ENCODE peak calls at places on chromosomes 12 and 14, in six cellular contexts. P is A673; I is fibroblast of the aortic adventitia; G is CD4-positive, CD25-positive, alpha-beta regulatory T cell; U is adrenal gland; H is tibial nerve. S is an unnamed sample.

GRCh38 chr12:15956413-15957185 is 45.5 kb downstream of the DERA start:
- DNase-seq in G (no peak), U (no peak), H (no peak), P (no peak), I (no peak), S (no peak)

GRCh38 chr14:88322505-88323085 is 474 bp downstream of the KCNK10 start:
- DNase-seq in G (no peak), U (no peak), H (no peak), I (peak), P (no peak), S (no peak)

GRCh38 chr14:28773176-28773575 is 6.6 kb downstream of the FOXG1 start:
- DNase-seq in P (no peak), G (no peak), U (no peak), H (no peak), I (no peak), S (no peak)

GRCh38 chr14:53509845-53510244 is 356.7 kb upstream of the DDHD1 start:
- DNase-seq in H (peak), I (peak), P (no peak), U (no peak), G (no peak), S (no peak)

GRCh38 chr12:58087428-58088117 is 146.2 kb downstream of the ATP23 start:
- DNase-seq in I (no peak), G (no peak), P (no peak), H (no peak), U (no peak), S (no peak)

GRCh38 chr12:662541-663292 is 528 bp downstream of the NINJ2 start:
- DNase-seq in U (no peak), P (no peak), G (no peak), H (no peak), I (peak), S (no peak)

GRCh38 chr14:71089974-71090373 is 182.7 kb downstream of the PCNX1 start:
- DNase-seq in P (no peak), H (no peak), G (no peak), U (no peak), I (peak), S (no peak)

GRCh38 chr14:96698846-96699543 is 98.2 kb upstream of the VRK1 start:
- DNase-seq in H (no peak), U (no peak), G (peak), I (no peak), P (no peak), S (no peak)

GRCh38 chr14:72503696-72504368 is 390.1 kb downstream of the DPF3 start:
- DNase-seq in I (peak), U (no peak), P (no peak), H (no peak), G (no peak), S (no peak)

GRCh38 chr14:20799955-20800544 is 2.6 kb downstream of the RNASE1 start:
- DNase-seq in G (no peak), I (no peak), P (no peak), H (peak), U (peak), S (no peak)

GRCh38 chr12:56688846-56689113 is 696 bp upstream of the PTGES3 start:
- DNase-seq in U (no peak), H (no peak), I (no peak), G (no peak), P (no peak), S (no peak)

GRCh38 chr12:57771271-57771872 is 533 bp downstream of the METTL1 start:
- DNase-seq in G (no peak), U (peak), P (peak), H (peak), I (peak), S (peak)

GRCh38 chr12:79023784-79024183 is 159.2 kb downstream of the SYT1 start:
- DNase-seq in P (no peak), I (peak), U (no peak), G (no peak), H (no peak), S (no peak)

GRCh38 chr14:61260939-61261776 is 20.0 kb downstream of the TMEM30B start:
- DNase-seq in G (no peak), P (no peak), I (peak), H (no peak), U (no peak), S (no peak)

GRCh38 chr12:41437578-41437977 is 249.5 kb downstream of the PDZRN4 start:
- DNase-seq in U (no peak), P (peak), I (no peak), G (no peak), H (no peak), S (no peak)

GRCh38 chr12:27785882-27786570 is 6.0 kb upstream of the MANSC4 start:
- DNase-seq in I (peak), P (peak), G (no peak), U (no peak), H (no peak), S (no peak)

GRCh38 chr12:14993537-14994266 is 20.9 kb downstream of the PDE6H start:
- DNase-seq in I (peak), H (no peak), U (no peak), P (no peak), G (no peak), S (no peak)

GRCh38 chr12:18443768-18444437 is 182.6 kb downstream of the PIK3C2G start:
- DNase-seq in I (peak), G (no peak), P (no peak), H (no peak), U (no peak), S (no peak)

GRCh38 chr12:62006076-62006732 is 254.0 kb upstream of the USP15 start:
- DNase-seq in G (peak), P (peak), H (peak), I (peak), U (no peak), S (no peak)

GRCh38 chr12:70154960-70155589 is 88.2 kb upstream of the CNOT2 start:
- DNase-seq in G (no peak), U (no peak), I (no peak), H (no peak), P (peak), S (no peak)

GRCh38 chr12:92597997-92598396 is 104.8 kb upstream of the PLEKHG7 start:
- DNase-seq in U (no peak), G (no peak), H (no peak), P (no peak), I (peak), S (no peak)

GRCh38 chr12:3273409-3273853 is 196.3 kb downstream of the TSPAN9 start:
- DNase-seq in U (no peak), I (no peak), G (no peak), H (no peak), P (no peak), S (no peak)

GRCh38 chr12:9742665-9743064 is 9.8 kb upstream of the CLECL1 start:
- DNase-seq in H (no peak), U (no peak), G (peak), I (no peak), P (no peak), S (no peak)

GRCh38 chr12:9735601-9736000 is 2.7 kb upstream of the CLECL1 start:
- DNase-seq in I (no peak), H (no peak), U (no peak), G (no peak), P (no peak), S (no peak)

GRCh38 chr12:9736931-9737705 is 4.2 kb upstream of the CLECL1 start:
- DNase-seq in G (no peak), H (no peak), U (no peak), I (no peak), P (no peak), S (no peak)

GRCh38 chr12:9741726-9742125 is 8.8 kb upstream of the CLECL1 start:
- DNase-seq in P (no peak), I (no peak), G (peak), H (no peak), U (no peak), S (no peak)

GRCh38 chr12:9740109-9740750 is 7.3 kb upstream of the CLECL1 start:
- DNase-seq in I (no peak), P (no peak), U (no peak), G (no peak), H (no peak), S (no peak)
- H3K4me3 ChIP-seq in I (no peak), P (no peak), U (no peak), G (peak), H (no peak), S (no peak)

GRCh38 chr12:63845726-63846125 is 1.2 kb downstream of the SRGAP1 start:
- DNase-seq in G (no peak), H (no peak), I (peak), P (no peak), U (no peak), S (no peak)
- H3K4me3 ChIP-seq in G (no peak), H (peak), I (peak), P (peak), U (no peak), S (no peak)

GRCh38 chr14:74127634-74128033 is 42.9 kb downstream of the LIN52 start:
- DNase-seq in U (no peak), G (no peak), H (no peak), P (no peak), I (no peak), S (no peak)

DNA sequence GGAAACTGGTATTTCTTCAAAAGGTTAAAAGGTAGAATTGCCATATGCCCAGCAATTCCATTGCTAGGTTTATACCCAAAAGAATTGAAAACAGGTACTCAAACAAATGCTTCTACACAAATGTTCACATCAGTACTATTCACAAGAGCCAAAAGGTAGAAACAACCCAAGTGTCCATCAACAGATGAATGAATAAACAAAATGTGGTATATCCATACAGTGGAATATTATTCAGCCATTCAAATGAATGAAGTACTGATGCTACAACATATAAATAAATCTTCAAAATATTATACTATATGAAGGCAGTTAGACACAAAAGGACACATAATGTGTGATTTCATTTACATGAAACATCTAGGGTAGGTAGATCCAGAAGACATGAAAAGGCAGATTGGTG is 41.6 kb downstream of the LIN52 start:
- DNase-seq in U (no peak), H (no peak), G (no peak), P (no peak), I (no peak), S (no peak)
- H3K4me3 ChIP-seq in U (no peak), H (no peak), G (no peak), P (no peak), I (no peak), S (no peak)

GRCh38 chr12:123960856-123961255 is 11.8 kb downstream of the CCDC92 start:
- DNase-seq in I (no peak), P (no peak), H (no peak), U (no peak), G (no peak), S (no peak)
- H3K4me3 ChIP-seq in I (no peak), P (no peak), H (no peak), U (no peak), G (no peak), S (no peak)

DNA sequence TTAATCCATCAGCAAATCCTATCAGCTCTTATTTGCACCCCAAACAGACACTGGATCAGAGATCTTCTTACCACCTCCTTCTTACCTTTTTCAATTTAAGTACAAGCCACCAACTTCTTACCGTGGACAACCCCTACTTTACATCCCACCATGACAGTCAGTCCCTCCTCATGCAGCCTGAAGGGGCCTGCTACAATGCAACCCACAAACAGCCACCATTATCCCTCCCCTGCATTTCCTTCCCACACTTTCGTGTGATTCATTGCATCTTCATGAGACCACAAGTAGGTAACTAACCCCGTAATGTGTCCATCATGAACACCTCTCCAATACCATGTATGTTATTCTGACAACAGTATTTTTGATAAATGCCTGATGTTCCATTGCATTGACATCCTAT is 108.6 kb downstream of the BCL11B start:
- DNase-seq in I (no peak), G (no peak), H (no peak), U (no peak), P (no peak), S (no peak)
- H3K4me3 ChIP-seq in I (no peak), G (no peak), H (no peak), U (no peak), P (no peak), S (no peak)

DNA sequence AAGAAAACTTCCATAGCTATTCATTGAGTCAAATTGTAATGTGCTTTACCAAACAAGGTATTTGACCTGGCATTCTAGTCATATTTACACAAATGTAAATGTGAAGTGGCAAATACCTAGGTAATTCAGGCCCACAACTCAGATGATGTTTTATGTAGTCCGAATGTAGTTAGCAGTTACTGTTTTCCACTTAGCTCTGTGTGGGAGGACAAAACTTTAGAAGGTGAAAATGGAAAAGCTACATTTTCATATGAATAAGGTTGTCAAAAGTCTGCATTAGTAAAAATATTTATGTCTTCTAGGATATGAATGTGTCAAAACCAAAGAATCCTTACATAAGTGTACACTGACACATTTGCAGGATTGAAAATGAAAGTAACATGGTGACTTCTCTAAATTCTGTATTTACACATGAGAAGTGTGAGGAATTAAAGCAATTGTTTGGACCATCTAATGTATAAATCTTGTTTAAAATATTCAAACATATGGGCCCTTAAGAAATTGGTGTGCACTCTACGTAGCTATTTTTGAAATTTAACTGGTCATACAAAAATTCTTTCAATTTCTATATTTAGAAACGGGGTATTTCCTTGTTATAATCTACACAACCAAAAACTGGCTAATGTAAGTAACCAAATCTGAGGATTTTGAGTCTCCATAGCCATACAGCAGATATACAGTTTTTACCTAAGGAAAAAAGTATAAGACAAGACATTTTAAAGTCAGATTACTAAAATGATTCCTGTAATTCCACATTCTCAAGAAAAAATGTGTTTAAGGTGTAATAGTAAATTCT is 5.4 kb downstream of the CDKN1B start:
- DNase-seq in H (no peak), G (peak), P (peak), I (peak), U (no peak), S (no peak)
- H3K4me3 ChIP-seq in H (peak), G (peak), P (peak), I (peak), U (no peak), S (no peak)